ENCODE peak calls at places on chromosomes 12 and 14, in seven cellular contexts. One of them, this sample, is unnamed.

GRCh38 chr14:63632932-63633514 is 8.6 kb downstream of the WDR89 start:
- DNase-seq in Right ventricle myocardium inferior: no peak
- DNase-seq in activated naive CD4-positive, alpha-beta T cell: no peak
- DNase-seq in NCI-H1048: peak
- DNase-seq in GM20000: peak
- DNase-seq in progenitor cell of endocrine pancreas: no peak
- DNase-seq in pancreas: no peak
- DNase-seq in this sample: no peak

GRCh38 chr12:121036810-121037326 is 2.2 kb downstream of the OASL start:
- DNase-seq in Right ventricle myocardium inferior: no peak
- DNase-seq in activated naive CD4-positive, alpha-beta T cell: no peak
- DNase-seq in NCI-H1048: no peak
- DNase-seq in GM20000: no peak
- DNase-seq in progenitor cell of endocrine pancreas: no peak
- DNase-seq in pancreas: no peak
- DNase-seq in this sample: no peak

GRCh38 chr14:29243355-29243754 is 476.8 kb downstream of the FOXG1 start:
- DNase-seq in Right ventricle myocardium inferior: no peak
- DNase-seq in activated naive CD4-positive, alpha-beta T cell: no peak
- DNase-seq in NCI-H1048: no peak
- DNase-seq in GM20000: no peak
- DNase-seq in progenitor cell of endocrine pancreas: no peak
- DNase-seq in pancreas: no peak
- DNase-seq in this sample: no peak

GRCh38 chr14:96125536-96125935 is 79.1 kb upstream of the BDKRB2 start:
- DNase-seq in Right ventricle myocardium inferior: no peak
- DNase-seq in activated naive CD4-positive, alpha-beta T cell: no peak
- DNase-seq in NCI-H1048: no peak
- DNase-seq in GM20000: no peak
- DNase-seq in progenitor cell of endocrine pancreas: no peak
- DNase-seq in pancreas: no peak
- DNase-seq in this sample: no peak

GRCh38 chr14:54001189-54001878 is 44.7 kb upstream of the BMP4 start:
- DNase-seq in Right ventricle myocardium inferior: no peak
- DNase-seq in activated naive CD4-positive, alpha-beta T cell: no peak
- DNase-seq in NCI-H1048: no peak
- DNase-seq in GM20000: no peak
- DNase-seq in progenitor cell of endocrine pancreas: no peak
- DNase-seq in pancreas: no peak
- DNase-seq in this sample: no peak

GRCh38 chr12:9649532-9649940 is 20.0 kb upstream of the CLEC2D start:
- DNase-seq in Right ventricle myocardium inferior: no peak
- DNase-seq in activated naive CD4-positive, alpha-beta T cell: peak
- DNase-seq in NCI-H1048: no peak
- DNase-seq in GM20000: peak
- DNase-seq in progenitor cell of endocrine pancreas: no peak
- DNase-seq in pancreas: no peak
- DNase-seq in this sample: no peak

GRCh38 chr12:129246630-129247029 is 393.4 kb downstream of the GLT1D1 start:
- DNase-seq in Right ventricle myocardium inferior: no peak
- DNase-seq in activated naive CD4-positive, alpha-beta T cell: no peak
- DNase-seq in NCI-H1048: no peak
- DNase-seq in GM20000: no peak
- DNase-seq in progenitor cell of endocrine pancreas: no peak
- DNase-seq in pancreas: no peak
- DNase-seq in this sample: no peak

GRCh38 chr12:25328082-25328712 is 77.5 kb upstream of the KRAS start:
- DNase-seq in Right ventricle myocardium inferior: no peak
- DNase-seq in activated naive CD4-positive, alpha-beta T cell: no peak
- DNase-seq in NCI-H1048: peak
- DNase-seq in GM20000: no peak
- DNase-seq in progenitor cell of endocrine pancreas: no peak
- DNase-seq in pancreas: peak
- DNase-seq in this sample: no peak

GRCh38 chr14:35818346-35819115 is 7.6 kb upstream of the BRMS1L start:
- DNase-seq in Right ventricle myocardium inferior: no peak
- DNase-seq in activated naive CD4-positive, alpha-beta T cell: no peak
- DNase-seq in NCI-H1048: no peak
- DNase-seq in GM20000: peak
- DNase-seq in progenitor cell of endocrine pancreas: no peak
- DNase-seq in pancreas: peak
- DNase-seq in this sample: no peak

GRCh38 chr12:50725011-50725899 is 38.6 kb upstream of the ATF1 start:
- DNase-seq in Right ventricle myocardium inferior: no peak
- DNase-seq in activated naive CD4-positive, alpha-beta T cell: no peak
- DNase-seq in NCI-H1048: no peak
- DNase-seq in GM20000: no peak
- DNase-seq in progenitor cell of endocrine pancreas: no peak
- DNase-seq in pancreas: no peak
- DNase-seq in this sample: no peak